ENCODE peak calls at places on chromosomes 2 and 18, in six cellular contexts. One of them, this sample, is unnamed.

GRCh38 chr2:233130481-233130970 is 70.4 kb downstream of the INPP5D start:
- DNase-seq in glutamatergic neuron: no peak
- DNase-seq in BJ: no peak
- DNase-seq in NCI-H1092: no peak
- DNase-seq in EL: no peak
- DNase-seq in foreskin fibroblast: no peak
- DNase-seq in this sample: no peak

GRCh38 chr2:231679906-231680283 is 28.4 kb upstream of the PTMA start:
- DNase-seq in glutamatergic neuron: no peak
- DNase-seq in BJ: no peak
- DNase-seq in NCI-H1092: no peak
- DNase-seq in EL: no peak
- DNase-seq in foreskin fibroblast: no peak
- DNase-seq in this sample: no peak

GRCh38 chr2:118059919-118060478 is 28.3 kb upstream of the INSIG2 start:
- DNase-seq in glutamatergic neuron: no peak
- DNase-seq in BJ: peak
- DNase-seq in NCI-H1092: no peak
- DNase-seq in EL: peak
- DNase-seq in foreskin fibroblast: peak
- DNase-seq in this sample: peak

GRCh38 chr2:201441409-201441808 is 9.8 kb downstream of the TRAK2 start:
- DNase-seq in glutamatergic neuron: no peak
- DNase-seq in BJ: no peak
- DNase-seq in NCI-H1092: no peak
- DNase-seq in EL: no peak
- DNase-seq in foreskin fibroblast: no peak
- DNase-seq in this sample: no peak

GRCh38 chr2:77816618-77817017 is 294.4 kb upstream of the LRRTM4 start:
- DNase-seq in glutamatergic neuron: no peak
- DNase-seq in BJ: no peak
- DNase-seq in NCI-H1092: no peak
- DNase-seq in EL: no peak
- DNase-seq in foreskin fibroblast: no peak
- DNase-seq in this sample: no peak

GRCh38 chr2:70686577-70687460 is 81.2 kb downstream of the ADD2 start:
- DNase-seq in glutamatergic neuron: peak
- DNase-seq in BJ: no peak
- DNase-seq in NCI-H1092: no peak
- DNase-seq in EL: peak
- DNase-seq in foreskin fibroblast: peak
- DNase-seq in this sample: peak

GRCh38 chr2:191870744-191871143 is 23.9 kb upstream of the CAVIN2 start:
- DNase-seq in glutamatergic neuron: no peak
- DNase-seq in BJ: no peak
- DNase-seq in NCI-H1092: no peak
- DNase-seq in EL: no peak
- DNase-seq in foreskin fibroblast: peak
- DNase-seq in this sample: no peak

GRCh38 chr2:108384662-108385393 is 7.1 kb downstream of the SULT1C4 start:
- DNase-seq in glutamatergic neuron: no peak
- DNase-seq in BJ: no peak
- DNase-seq in NCI-H1092: no peak
- DNase-seq in EL: no peak
- DNase-seq in foreskin fibroblast: no peak
- DNase-seq in this sample: no peak

GRCh38 chr18:76256897-76257500 is 238.0 kb downstream of the ZNF516 start:
- DNase-seq in glutamatergic neuron: peak
- DNase-seq in BJ: no peak
- DNase-seq in NCI-H1092: peak
- DNase-seq in EL: peak
- DNase-seq in foreskin fibroblast: peak
- DNase-seq in this sample: no peak

GRCh38 chr2:84280873-84281272 is 178.2 kb downstream of the SUCLG1 start:
- DNase-seq in glutamatergic neuron: no peak
- DNase-seq in BJ: no peak
- DNase-seq in NCI-H1092: no peak
- DNase-seq in EL: no peak
- DNase-seq in foreskin fibroblast: no peak
- DNase-seq in this sample: no peak

GRCh38 chr2:227865281-227865680 is 6.2 kb upstream of the DAW1 start:
- DNase-seq in glutamatergic neuron: no peak
- DNase-seq in BJ: no peak
- DNase-seq in NCI-H1092: no peak
- DNase-seq in EL: no peak
- DNase-seq in foreskin fibroblast: no peak
- DNase-seq in this sample: no peak

GRCh38 chr18:2883137-2883671 is 36.4 kb downstream of the EMILIN2 start:
- DNase-seq in glutamatergic neuron: no peak
- DNase-seq in BJ: no peak
- DNase-seq in NCI-H1092: no peak
- DNase-seq in EL: no peak
- DNase-seq in foreskin fibroblast: peak
- DNase-seq in this sample: peak

GRCh38 chr2:86223682-86224560 is 24.7 kb downstream of the MRPL35 start:
- DNase-seq in glutamatergic neuron: no peak
- DNase-seq in BJ: no peak
- DNase-seq in NCI-H1092: no peak
- DNase-seq in EL: peak
- DNase-seq in foreskin fibroblast: peak
- DNase-seq in this sample: no peak

GRCh38 chr2:1421731-1422130 is 8.5 kb downstream of the TPO start:
- DNase-seq in glutamatergic neuron: no peak
- DNase-seq in BJ: no peak
- DNase-seq in NCI-H1092: no peak
- DNase-seq in EL: no peak
- DNase-seq in foreskin fibroblast: no peak
- DNase-seq in this sample: no peak

GRCh38 chr2:191618046-191618788 is 59.7 kb upstream of the NABP1 start:
- DNase-seq in glutamatergic neuron: no peak
- DNase-seq in BJ: no peak
- DNase-seq in NCI-H1092: no peak
- DNase-seq in EL: no peak
- DNase-seq in foreskin fibroblast: no peak
- DNase-seq in this sample: no peak

GRCh38 chr18:67790527-67790926 is 274.0 kb upstream of the DSEL start:
- DNase-seq in glutamatergic neuron: no peak
- DNase-seq in BJ: no peak
- DNase-seq in NCI-H1092: no peak
- DNase-seq in EL: no peak
- DNase-seq in foreskin fibroblast: no peak
- DNase-seq in this sample: no peak

GRCh38 chr18:73366713-73367112 is 498.9 kb upstream of the NETO1 start:
- DNase-seq in glutamatergic neuron: no peak
- DNase-seq in BJ: no peak
- DNase-seq in NCI-H1092: no peak
- DNase-seq in EL: no peak
- DNase-seq in foreskin fibroblast: peak
- DNase-seq in this sample: no peak

GRCh38 chr2:39447266-39448168 is 10.4 kb upstream of the MAP4K3 start:
- DNase-seq in glutamatergic neuron: no peak
- DNase-seq in BJ: no peak
- DNase-seq in NCI-H1092: no peak
- DNase-seq in EL: no peak
- DNase-seq in foreskin fibroblast: peak
- DNase-seq in this sample: no peak

GRCh38 chr2:120869036-120869435 is 133.4 kb downstream of the GLI2 start:
- DNase-seq in glutamatergic neuron: no peak
- DNase-seq in BJ: no peak
- DNase-seq in NCI-H1092: no peak
- DNase-seq in EL: no peak
- DNase-seq in foreskin fibroblast: no peak
- DNase-seq in this sample: no peak

GRCh38 chr2:178707471-178707870 is 99.8 kb downstream of the TTN start:
- DNase-seq in glutamatergic neuron: no peak
- DNase-seq in BJ: no peak
- DNase-seq in NCI-H1092: no peak
- DNase-seq in EL: no peak
- DNase-seq in foreskin fibroblast: no peak
- DNase-seq in this sample: no peak

GRCh38 chr18:3524706-3525105 is 74.7 kb downstream of the TGIF1 start:
- DNase-seq in glutamatergic neuron: no peak
- DNase-seq in BJ: no peak
- DNase-seq in NCI-H1092: no peak
- DNase-seq in EL: no peak
- DNase-seq in foreskin fibroblast: no peak
- DNase-seq in this sample: no peak

GRCh38 chr2:203682688-203683130 is 23.7 kb upstream of the CD28 start:
- DNase-seq in glutamatergic neuron: no peak
- DNase-seq in BJ: no peak
- DNase-seq in NCI-H1092: no peak
- DNase-seq in EL: peak
- DNase-seq in foreskin fibroblast: peak
- DNase-seq in this sample: no peak

GRCh38 chr18:1659190-1659589 is 754.5 kb downstream of the ADCYAP1 start:
- DNase-seq in glutamatergic neuron: no peak
- DNase-seq in BJ: no peak
- DNase-seq in NCI-H1092: peak
- DNase-seq in EL: no peak
- DNase-seq in foreskin fibroblast: no peak
- DNase-seq in this sample: no peak

GRCh38 chr2:188668017-188668663 is 306.0 kb upstream of the COL3A1 start:
- DNase-seq in glutamatergic neuron: no peak
- DNase-seq in BJ: no peak
- DNase-seq in NCI-H1092: no peak
- DNase-seq in EL: peak
- DNase-seq in foreskin fibroblast: peak
- DNase-seq in this sample: no peak

GRCh38 chr2:224106794-224107193 is 67.7 kb upstream of the SERPINE2 start:
- DNase-seq in glutamatergic neuron: no peak
- DNase-seq in BJ: no peak
- DNase-seq in NCI-H1092: no peak
- DNase-seq in EL: no peak
- DNase-seq in foreskin fibroblast: no peak
- DNase-seq in this sample: no peak

GRCh38 chr18:22349966-22350365 is 67.7 kb downstream of the CTAGE1 start:
- DNase-seq in glutamatergic neuron: no peak
- DNase-seq in BJ: no peak
- DNase-seq in NCI-H1092: no peak
- DNase-seq in EL: peak
- DNase-seq in foreskin fibroblast: peak
- DNase-seq in this sample: no peak

GRCh38 chr2:7860693-7861092 is 821.2 kb upstream of the ID2 start:
- DNase-seq in glutamatergic neuron: no peak
- DNase-seq in BJ: no peak
- DNase-seq in NCI-H1092: no peak
- DNase-seq in EL: no peak
- DNase-seq in foreskin fibroblast: no peak
- DNase-seq in this sample: no peak

GRCh38 chr18:48514786-48515185 is 24.0 kb upstream of the CTIF start:
- DNase-seq in glutamatergic neuron: no peak
- DNase-seq in BJ: no peak
- DNase-seq in NCI-H1092: peak
- DNase-seq in EL: no peak
- DNase-seq in foreskin fibroblast: no peak
- DNase-seq in this sample: no peak

GRCh38 chr2:1593371-1594205 is 150.7 kb downstream of the PXDN start:
- DNase-seq in glutamatergic neuron: peak
- DNase-seq in BJ: peak
- DNase-seq in NCI-H1092: peak
- DNase-seq in EL: peak
- DNase-seq in foreskin fibroblast: peak
- DNase-seq in this sample: no peak

GRCh38 chr2:74102516-74102915 is 45.2 kb downstream of the BOLA3 start:
- DNase-seq in glutamatergic neuron: no peak
- DNase-seq in BJ: no peak
- DNase-seq in NCI-H1092: no peak
- DNase-seq in EL: no peak
- DNase-seq in foreskin fibroblast: no peak
- DNase-seq in this sample: no peak

GRCh38 chr2:240393831-240394410 is 41.5 kb upstream of the GPC1 start:
- DNase-seq in glutamatergic neuron: no peak
- DNase-seq in BJ: no peak
- DNase-seq in NCI-H1092: no peak
- DNase-seq in EL: peak
- DNase-seq in foreskin fibroblast: peak
- DNase-seq in this sample: no peak

GRCh38 chr2:46298522-46299351 is 1.5 kb downstream of the EPAS1 start:
- DNase-seq in glutamatergic neuron: peak
- DNase-seq in BJ: no peak
- DNase-seq in NCI-H1092: no peak
- DNase-seq in EL: peak
- DNase-seq in foreskin fibroblast: peak
- DNase-seq in this sample: peak

GRCh38 chr18:45526120-45526841 is 89.0 kb upstream of the SLC14A2 start:
- DNase-seq in glutamatergic neuron: no peak
- DNase-seq in BJ: peak
- DNase-seq in NCI-H1092: peak
- DNase-seq in EL: no peak
- DNase-seq in foreskin fibroblast: peak
- DNase-seq in this sample: no peak

GRCh38 chr2:241454837-241455485 is 53.4 kb downstream of the STK25 start:
- DNase-seq in glutamatergic neuron: no peak
- DNase-seq in BJ: no peak
- DNase-seq in NCI-H1092: no peak
- DNase-seq in EL: no peak
- DNase-seq in foreskin fibroblast: no peak
- DNase-seq in this sample: no peak

GRCh38 chr2:65658871-65659270 is 226.5 kb upstream of the SPRED2 start:
- DNase-seq in glutamatergic neuron: no peak
- DNase-seq in BJ: no peak
- DNase-seq in NCI-H1092: no peak
- DNase-seq in EL: peak
- DNase-seq in foreskin fibroblast: peak
- DNase-seq in this sample: no peak

GRCh38 chr18:49479381-49480137 is 7.5 kb downstream of the C18orf32 start:
- DNase-seq in glutamatergic neuron: no peak
- DNase-seq in BJ: no peak
- DNase-seq in NCI-H1092: no peak
- DNase-seq in EL: no peak
- DNase-seq in foreskin fibroblast: no peak
- DNase-seq in this sample: no peak

GRCh38 chr18:57915848-57916596 is 112.9 kb upstream of the ATP8B1 start:
- DNase-seq in glutamatergic neuron: peak
- DNase-seq in BJ: no peak
- DNase-seq in NCI-H1092: peak
- DNase-seq in EL: peak
- DNase-seq in foreskin fibroblast: peak
- DNase-seq in this sample: peak

GRCh38 chr18:57748770-57749603 is 54.1 kb downstream of the ATP8B1 start:
- DNase-seq in glutamatergic neuron: no peak
- DNase-seq in BJ: no peak
- DNase-seq in NCI-H1092: no peak
- DNase-seq in EL: peak
- DNase-seq in foreskin fibroblast: peak
- DNase-seq in this sample: no peak

GRCh38 chr2:41928593-41928992 is 119.2 kb upstream of the PKDCC start:
- DNase-seq in glutamatergic neuron: no peak
- DNase-seq in BJ: peak
- DNase-seq in NCI-H1092: no peak
- DNase-seq in EL: peak
- DNase-seq in foreskin fibroblast: peak
- DNase-seq in this sample: no peak

GRCh38 chr18:44568343-44568742 is 112.3 kb upstream of the SETBP1 start:
- DNase-seq in glutamatergic neuron: no peak
- DNase-seq in BJ: no peak
- DNase-seq in NCI-H1092: no peak
- DNase-seq in EL: no peak
- DNase-seq in foreskin fibroblast: no peak
- DNase-seq in this sample: no peak